ENCODE peak calls at places on chromosomes 3 and 15, in four cellular contexts. One of them, this sample, is unnamed.

GRCh38 chr15:90982135-90982534 is 12.2 kb downstream of the PRC1 start:
- DNase-seq in HepG2: no peak
- DNase-seq in K562: no peak
- DNase-seq in GM12878: no peak
- DNase-seq in this sample: no peak

GRCh38 chr3:100927775-100928174 is 65.4 kb downstream of the ABI3BP start:
- DNase-seq in HepG2: no peak
- DNase-seq in K562: no peak
- DNase-seq in GM12878: no peak
- DNase-seq in this sample: no peak

GRCh38 chr3:107432013-107432515 is 54.8 kb downstream of the CCDC54 start:
- DNase-seq in HepG2: no peak
- DNase-seq in K562: no peak
- DNase-seq in GM12878: no peak
- DNase-seq in this sample: no peak

GRCh38 chr15:63979227-63979793 is 67.0 kb downstream of the DAPK2 start:
- DNase-seq in HepG2: no peak
- DNase-seq in K562: no peak
- DNase-seq in GM12878: no peak
- DNase-seq in this sample: no peak

GRCh38 chr15:79903626-79904025 is 6.8 kb upstream of the MTHFS start:
- DNase-seq in HepG2: no peak
- DNase-seq in K562: no peak
- DNase-seq in GM12878: no peak
- DNase-seq in this sample: no peak

GRCh38 chr15:68387288-68388143 is 44.4 kb downstream of the ITGA11 start:
- DNase-seq in HepG2: no peak
- DNase-seq in K562: no peak
- DNase-seq in GM12878: no peak
- DNase-seq in this sample: no peak

GRCh38 chr15:48385431-48385830 is 54.2 kb downstream of the DUT start:
- DNase-seq in HepG2: no peak
- DNase-seq in K562: no peak
- DNase-seq in GM12878: no peak
- DNase-seq in this sample: no peak

GRCh38 chr15:79849789-79850188 is 47.0 kb downstream of the MTHFS start:
- DNase-seq in HepG2: peak; percentile 12
- DNase-seq in K562: peak; percentile 41
- DNase-seq in GM12878: no peak
- DNase-seq in this sample: peak; percentile 30

GRCh38 chr3:98540346-98540745 is 8.6 kb downstream of the GPR15 start:
- DNase-seq in HepG2: no peak
- DNase-seq in K562: no peak
- DNase-seq in GM12878: peak; percentile 92
- DNase-seq in this sample: no peak

GRCh38 chr3:87350367-87351199 is 74.2 kb upstream of the POU1F1 start:
- DNase-seq in HepG2: peak; percentile 41
- DNase-seq in K562: peak; percentile 43
- DNase-seq in GM12878: no peak
- DNase-seq in this sample: peak; percentile 7

GRCh38 chr3:129617381-129618185 is 11.1 kb upstream of the PLXND1 start:
- DNase-seq in HepG2: no peak
- DNase-seq in K562: no peak
- DNase-seq in GM12878: no peak
- DNase-seq in this sample: no peak

GRCh38 chr3:100268156-100268555 is 7.4 kb downstream of the TBC1D23 start:
- DNase-seq in HepG2: no peak
- DNase-seq in K562: no peak
- DNase-seq in GM12878: no peak
- DNase-seq in this sample: no peak

GRCh38 chr3:152879790-152880174 is 44.9 kb downstream of the P2RY1 start:
- DNase-seq in HepG2: no peak
- DNase-seq in K562: no peak
- DNase-seq in GM12878: no peak
- DNase-seq in this sample: no peak

DNA sequence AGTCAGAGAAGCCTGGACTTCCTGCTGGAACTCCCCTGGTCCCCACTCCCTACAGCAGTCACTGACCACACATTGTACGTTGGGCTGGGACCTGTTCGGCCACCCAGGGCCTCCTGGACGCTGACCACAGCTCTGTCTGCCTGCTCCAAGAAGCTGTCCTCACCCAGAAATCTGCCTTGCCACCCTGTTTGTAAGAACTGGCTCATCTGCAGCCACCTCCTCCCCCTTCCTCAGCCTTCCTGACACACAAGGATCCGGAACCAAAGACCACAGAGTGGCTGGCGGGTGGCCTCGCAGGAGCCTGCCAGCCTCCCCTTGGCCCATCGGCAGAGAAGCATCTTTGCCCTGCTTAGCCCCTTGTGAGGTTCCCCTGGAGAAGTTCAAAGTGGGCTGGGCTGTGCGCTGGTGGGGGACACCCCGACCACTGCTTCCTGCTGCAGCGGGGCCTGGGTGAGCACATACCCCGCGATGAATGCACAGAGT is 91.9 kb downstream of the PCSK6 start:
- DNase-seq in HepG2: no peak
- DNase-seq in K562: no peak
- DNase-seq in GM12878: no peak
- DNase-seq in this sample: peak; percentile 11
- H3K4me3 ChIP-seq in HepG2: no peak overlapping the region
- H3K4me3 ChIP-seq in K562: no peak overlapping the region
- H3K4me3 ChIP-seq in GM12878: no peak overlapping the region
- H3K4me3 ChIP-seq in this sample: no peak overlapping the region

DNA sequence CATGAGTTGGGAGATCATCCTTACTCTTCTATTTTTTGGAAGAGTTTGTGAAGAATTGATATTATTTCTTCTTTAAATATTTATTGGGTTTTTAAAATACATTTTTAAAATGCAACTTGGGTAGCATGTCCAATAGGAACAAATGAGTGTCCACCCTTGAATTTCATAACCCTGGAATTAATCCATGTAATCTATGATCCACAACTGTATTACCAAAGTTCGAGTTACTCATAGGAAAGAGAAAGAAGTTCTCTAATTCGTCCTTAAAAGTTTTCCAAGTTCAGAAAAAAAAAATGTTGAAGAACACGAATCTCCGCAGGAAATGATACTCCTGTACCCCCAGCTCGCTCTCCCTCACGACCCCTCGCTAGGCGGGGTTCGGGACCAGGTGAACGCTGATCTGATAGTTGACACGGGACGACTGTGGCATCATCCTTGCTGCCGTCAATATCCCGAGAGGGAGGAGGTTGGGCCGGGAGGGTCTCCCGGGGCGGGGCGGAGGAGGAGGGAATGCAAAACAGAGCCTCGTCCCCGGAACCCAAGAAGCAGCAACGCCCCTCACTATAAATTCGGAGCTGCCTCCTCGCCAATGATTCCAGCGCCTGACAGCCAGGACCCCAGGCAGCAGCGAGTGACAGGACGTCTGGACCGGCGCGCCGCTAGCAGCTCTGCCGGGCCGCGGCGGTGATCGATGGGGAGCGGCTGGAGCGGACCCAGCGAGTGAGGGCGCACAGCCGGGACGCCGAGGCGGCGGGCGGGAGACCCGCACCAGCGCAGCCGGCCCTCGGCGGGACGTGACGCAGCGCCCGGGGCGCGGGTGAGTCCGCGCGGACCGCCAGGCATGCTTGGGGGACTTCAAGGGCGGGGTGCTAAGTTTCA is at the start of gene AGTR1:
- DNase-seq in HepG2: no peak
- DNase-seq in K562: no peak
- DNase-seq in GM12878: no peak
- DNase-seq in this sample: no peak
- H3K27ac ChIP-seq in HepG2: no peak within 1 kb of the TSS
- H3K27ac ChIP-seq in K562: no peak within 1 kb of the TSS
- H3K27ac ChIP-seq in GM12878: no peak within 1 kb of the TSS
- H3K27ac ChIP-seq in this sample: no peak within 1 kb of the TSS

GRCh38 chr3:126349071-126349470 is 8.1 kb downstream of the KLF15 start:
- DNase-seq in HepG2: no peak
- DNase-seq in K562: no peak
- DNase-seq in GM12878: no peak
- DNase-seq in this sample: no peak
- TF ChIP-seq GABPA in HepG2: no peak
- TF ChIP-seq GABPA in K562: no peak
- TF ChIP-seq GABPA in GM12878: no peak
- TF ChIP-seq GABPA in this sample: no peak

DNA sequence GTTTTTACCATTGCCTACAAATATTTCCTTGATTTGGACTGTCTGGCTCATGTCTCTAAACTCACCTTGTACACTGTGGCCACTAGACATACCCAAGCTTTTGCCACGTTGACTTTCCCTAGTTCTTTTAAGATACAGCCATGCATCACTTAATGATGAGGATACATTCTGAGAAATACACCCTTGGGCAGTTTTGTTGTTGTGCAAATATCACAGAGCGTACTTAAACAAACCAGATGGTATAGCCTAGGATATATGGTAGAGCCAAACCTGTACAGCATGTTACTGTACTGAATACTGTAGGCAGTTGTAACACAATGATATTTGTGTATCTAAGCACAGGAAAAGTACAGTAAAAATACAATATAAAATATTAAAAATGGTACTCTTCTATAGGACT is 5.5 kb downstream of the ARHGEF26 start:
- DNase-seq in HepG2: no peak
- DNase-seq in K562: no peak
- DNase-seq in GM12878: no peak
- DNase-seq in this sample: no peak
- H3K4me3 ChIP-seq in HepG2: no peak overlapping the region
- H3K4me3 ChIP-seq in K562: no peak overlapping the region
- H3K4me3 ChIP-seq in GM12878: no peak overlapping the region
- H3K4me3 ChIP-seq in this sample: no peak overlapping the region

DNA sequence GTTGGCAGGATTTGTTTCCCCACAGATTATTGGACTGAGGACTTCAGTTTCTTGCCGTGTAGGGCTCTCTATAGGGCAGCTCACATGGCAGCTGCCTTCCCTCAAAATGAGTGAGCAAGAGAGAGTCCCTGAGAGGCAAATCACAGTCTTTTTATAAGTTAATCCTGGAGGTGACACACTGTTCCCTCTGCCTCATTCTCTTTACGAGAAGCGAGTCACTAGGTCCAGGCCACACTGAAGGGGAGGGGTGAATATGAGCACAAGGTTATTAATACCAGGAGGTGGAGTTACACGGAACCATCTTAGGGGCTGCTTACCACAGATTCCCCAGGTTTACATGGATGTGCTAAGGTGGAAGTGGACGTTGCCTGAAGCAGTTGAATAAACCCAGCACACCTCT is 77.0 kb downstream of the LPP start:
- DNase-seq in HepG2: no peak
- DNase-seq in K562: no peak
- DNase-seq in GM12878: no peak
- DNase-seq in this sample: no peak
- H3K27ac ChIP-seq in HepG2: no peak overlapping the region
- H3K27ac ChIP-seq in K562: no peak overlapping the region
- H3K27ac ChIP-seq in GM12878: no peak overlapping the region
- H3K27ac ChIP-seq in this sample: no peak overlapping the region

GRCh38 chr15:50786468-50786867 is 21.0 kb upstream of the SPPL2A start:
- DNase-seq in HepG2: no peak
- DNase-seq in K562: no peak
- DNase-seq in GM12878: no peak
- DNase-seq in this sample: no peak
- TF ChIP-seq GABPA in HepG2: no peak
- TF ChIP-seq GABPA in K562: no peak
- TF ChIP-seq GABPA in GM12878: no peak
- TF ChIP-seq GABPA in this sample: no peak